ENCODE peak calls at places on chromosomes 3 and 15, in eight cellular contexts. One of them, this sample, is unnamed.

GRCh38 chr3:11476814-11477213 is 166.9 kb downstream of the VGLL4 start:
- DNase-seq in NCI-H524 treated with DMSO at 0.1 percent for 48 hours: peak
- DNase-seq in stomach: no peak
- DNase-seq in stimulated activated CD8-positive, alpha-beta memory T cell treated with anti-CD3 and anti-CD28 coated beads, Interleukin-2, amount 100 ng/mL, for 1 hour: no peak
- DNase-seq in globus pallidus: no peak
- DNase-seq in A172: no peak
- DNase-seq in NCI-H2081 treated with DMSO at 0.1 percent for 48 hours: no peak
- DNase-seq in naive thymus-derived CD8-positive, alpha-beta T cell: no peak
- DNase-seq in this sample: no peak

GRCh38 chr15:75648156-75649000 is 666 bp downstream of the SNX33 start:
- DNase-seq in NCI-H524 treated with DMSO at 0.1 percent for 48 hours: no peak
- DNase-seq in stomach: peak
- DNase-seq in stimulated activated CD8-positive, alpha-beta memory T cell treated with anti-CD3 and anti-CD28 coated beads, Interleukin-2, amount 100 ng/mL, for 1 hour: no peak
- DNase-seq in globus pallidus: no peak
- DNase-seq in A172: peak
- DNase-seq in NCI-H2081 treated with DMSO at 0.1 percent for 48 hours: no peak
- DNase-seq in naive thymus-derived CD8-positive, alpha-beta T cell: no peak
- DNase-seq in this sample: no peak

GRCh38 chr3:86245360-86245759 is 745.6 kb downstream of the VGLL3 start:
- DNase-seq in NCI-H524 treated with DMSO at 0.1 percent for 48 hours: no peak
- DNase-seq in stomach: no peak
- DNase-seq in stimulated activated CD8-positive, alpha-beta memory T cell treated with anti-CD3 and anti-CD28 coated beads, Interleukin-2, amount 100 ng/mL, for 1 hour: no peak
- DNase-seq in globus pallidus: peak
- DNase-seq in A172: no peak
- DNase-seq in NCI-H2081 treated with DMSO at 0.1 percent for 48 hours: no peak
- DNase-seq in naive thymus-derived CD8-positive, alpha-beta T cell: no peak
- DNase-seq in this sample: peak

GRCh38 chr15:61639491-61639890 is 410.4 kb upstream of the RORA start:
- DNase-seq in NCI-H524 treated with DMSO at 0.1 percent for 48 hours: peak
- DNase-seq in stomach: no peak
- DNase-seq in stimulated activated CD8-positive, alpha-beta memory T cell treated with anti-CD3 and anti-CD28 coated beads, Interleukin-2, amount 100 ng/mL, for 1 hour: no peak
- DNase-seq in globus pallidus: no peak
- DNase-seq in A172: no peak
- DNase-seq in NCI-H2081 treated with DMSO at 0.1 percent for 48 hours: no peak
- DNase-seq in naive thymus-derived CD8-positive, alpha-beta T cell: no peak
- DNase-seq in this sample: no peak

GRCh38 chr15:70955151-70955550 is 62.5 kb downstream of the LRRC49 start:
- DNase-seq in NCI-H524 treated with DMSO at 0.1 percent for 48 hours: no peak
- DNase-seq in stomach: no peak
- DNase-seq in stimulated activated CD8-positive, alpha-beta memory T cell treated with anti-CD3 and anti-CD28 coated beads, Interleukin-2, amount 100 ng/mL, for 1 hour: no peak
- DNase-seq in globus pallidus: no peak
- DNase-seq in A172: peak
- DNase-seq in NCI-H2081 treated with DMSO at 0.1 percent for 48 hours: no peak
- DNase-seq in naive thymus-derived CD8-positive, alpha-beta T cell: no peak
- DNase-seq in this sample: no peak

GRCh38 chr3:83823095-83823494 is 1135.7 kb upstream of the CADM2 start:
- DNase-seq in NCI-H524 treated with DMSO at 0.1 percent for 48 hours: no peak
- DNase-seq in stomach: no peak
- DNase-seq in stimulated activated CD8-positive, alpha-beta memory T cell treated with anti-CD3 and anti-CD28 coated beads, Interleukin-2, amount 100 ng/mL, for 1 hour: no peak
- DNase-seq in globus pallidus: no peak
- DNase-seq in A172: no peak
- DNase-seq in NCI-H2081 treated with DMSO at 0.1 percent for 48 hours: no peak
- DNase-seq in naive thymus-derived CD8-positive, alpha-beta T cell: no peak
- DNase-seq in this sample: no peak

GRCh38 chr15:49645937-49646336 is 25.1 kb downstream of the DTWD1 start:
- DNase-seq in NCI-H524 treated with DMSO at 0.1 percent for 48 hours: no peak
- DNase-seq in stomach: peak
- DNase-seq in stimulated activated CD8-positive, alpha-beta memory T cell treated with anti-CD3 and anti-CD28 coated beads, Interleukin-2, amount 100 ng/mL, for 1 hour: no peak
- DNase-seq in globus pallidus: no peak
- DNase-seq in A172: no peak
- DNase-seq in NCI-H2081 treated with DMSO at 0.1 percent for 48 hours: peak
- DNase-seq in naive thymus-derived CD8-positive, alpha-beta T cell: no peak
- DNase-seq in this sample: peak

GRCh38 chr15:51137024-51137423 is 42.3 kb upstream of the TNFAIP8L3 start:
- DNase-seq in NCI-H524 treated with DMSO at 0.1 percent for 48 hours: no peak
- DNase-seq in stomach: no peak
- DNase-seq in stimulated activated CD8-positive, alpha-beta memory T cell treated with anti-CD3 and anti-CD28 coated beads, Interleukin-2, amount 100 ng/mL, for 1 hour: no peak
- DNase-seq in globus pallidus: no peak
- DNase-seq in A172: no peak
- DNase-seq in NCI-H2081 treated with DMSO at 0.1 percent for 48 hours: no peak
- DNase-seq in naive thymus-derived CD8-positive, alpha-beta T cell: no peak
- DNase-seq in this sample: no peak

GRCh38 chr3:188270423-188270972 is 116.5 kb downstream of the LPP start:
- DNase-seq in NCI-H524 treated with DMSO at 0.1 percent for 48 hours: no peak
- DNase-seq in stomach: no peak
- DNase-seq in stimulated activated CD8-positive, alpha-beta memory T cell treated with anti-CD3 and anti-CD28 coated beads, Interleukin-2, amount 100 ng/mL, for 1 hour: no peak
- DNase-seq in globus pallidus: no peak
- DNase-seq in A172: peak
- DNase-seq in NCI-H2081 treated with DMSO at 0.1 percent for 48 hours: no peak
- DNase-seq in naive thymus-derived CD8-positive, alpha-beta T cell: no peak
- DNase-seq in this sample: peak

GRCh38 chr3:16897254-16897926 is 12.6 kb downstream of the PLCL2 start:
- DNase-seq in NCI-H524 treated with DMSO at 0.1 percent for 48 hours: peak
- DNase-seq in stomach: no peak
- DNase-seq in stimulated activated CD8-positive, alpha-beta memory T cell treated with anti-CD3 and anti-CD28 coated beads, Interleukin-2, amount 100 ng/mL, for 1 hour: no peak
- DNase-seq in globus pallidus: no peak
- DNase-seq in A172: peak
- DNase-seq in NCI-H2081 treated with DMSO at 0.1 percent for 48 hours: no peak
- DNase-seq in naive thymus-derived CD8-positive, alpha-beta T cell: peak
- DNase-seq in this sample: peak

GRCh38 chr3:191397771-191398170 is 63.2 kb upstream of the PYDC2 start:
- DNase-seq in NCI-H524 treated with DMSO at 0.1 percent for 48 hours: no peak
- DNase-seq in stomach: no peak
- DNase-seq in stimulated activated CD8-positive, alpha-beta memory T cell treated with anti-CD3 and anti-CD28 coated beads, Interleukin-2, amount 100 ng/mL, for 1 hour: no peak
- DNase-seq in globus pallidus: no peak
- DNase-seq in A172: no peak
- DNase-seq in NCI-H2081 treated with DMSO at 0.1 percent for 48 hours: no peak
- DNase-seq in naive thymus-derived CD8-positive, alpha-beta T cell: no peak
- DNase-seq in this sample: no peak

This sample was measured in kidney glomerular epithelial cell.